ENCODE peak calls at places on chromosomes 16 and 17, in four cellular contexts. L, W, A and T are unnamed samples.

GRCh38 chr16:88926374-88926990 is 50.5 kb downstream of the CBFA2T3 start:
- DNase-seq in L (no peak), W (no peak), A (no peak), T (no peak)

GRCh38 chr17:63497708-63498483 is 21.0 kb downstream of the ACE start:
- DNase-seq in L (no peak), W (peak; percentile 78), A (no peak), T (no peak)

GRCh38 chr16:19885456-19886060 is 910 bp upstream of the GPRC5B start:
- DNase-seq in L (no peak), W (no peak), A (peak; percentile 40), T (no peak)

GRCh38 chr16:11547517-11547916 is 39.2 kb downstream of the LITAF start:
- DNase-seq in L (no peak), W (no peak), A (no peak), T (no peak)

GRCh38 chr17:17516315-17516930 is 20.2 kb upstream of the RASD1 start:
- DNase-seq in L (no peak), W (no peak), A (no peak), T (no peak)

GRCh38 chr17:43721537-43722268 is 36.9 kb downstream of the SOST start:
- DNase-seq in L (no peak), W (no peak), A (no peak), T (peak; percentile 61)

GRCh38 chr17:77028900-77029299 is 111.9 kb upstream of the SEC14L1 start:
- DNase-seq in L (no peak), W (no peak), A (no peak), T (no peak)

GRCh38 chr17:74059471-74059870 is 144.0 kb upstream of the RPL38 start:
- DNase-seq in L (no peak), W (no peak), A (no peak), T (no peak)

GRCh38 chr17:14042411-14042810 is 26.9 kb upstream of the COX10 start:
- DNase-seq in L (no peak), W (no peak), A (no peak), T (no peak)

GRCh38 chr16:47134550-47134949 is 9.2 kb downstream of the NETO2 start:
- DNase-seq in L (no peak), W (no peak), A (no peak), T (no peak)

GRCh38 chr16:88473666-88474534 is 20.8 kb downstream of the ZFPM1 start:
- DNase-seq in L (peak; percentile 61), W (no peak), A (peak; percentile 55), T (no peak)

GRCh38 chr16:54280751-54281150 is 5.8 kb downstream of the IRX3 start:
- DNase-seq in L (no peak), W (no peak), A (no peak), T (peak; percentile 22)

DNA sequence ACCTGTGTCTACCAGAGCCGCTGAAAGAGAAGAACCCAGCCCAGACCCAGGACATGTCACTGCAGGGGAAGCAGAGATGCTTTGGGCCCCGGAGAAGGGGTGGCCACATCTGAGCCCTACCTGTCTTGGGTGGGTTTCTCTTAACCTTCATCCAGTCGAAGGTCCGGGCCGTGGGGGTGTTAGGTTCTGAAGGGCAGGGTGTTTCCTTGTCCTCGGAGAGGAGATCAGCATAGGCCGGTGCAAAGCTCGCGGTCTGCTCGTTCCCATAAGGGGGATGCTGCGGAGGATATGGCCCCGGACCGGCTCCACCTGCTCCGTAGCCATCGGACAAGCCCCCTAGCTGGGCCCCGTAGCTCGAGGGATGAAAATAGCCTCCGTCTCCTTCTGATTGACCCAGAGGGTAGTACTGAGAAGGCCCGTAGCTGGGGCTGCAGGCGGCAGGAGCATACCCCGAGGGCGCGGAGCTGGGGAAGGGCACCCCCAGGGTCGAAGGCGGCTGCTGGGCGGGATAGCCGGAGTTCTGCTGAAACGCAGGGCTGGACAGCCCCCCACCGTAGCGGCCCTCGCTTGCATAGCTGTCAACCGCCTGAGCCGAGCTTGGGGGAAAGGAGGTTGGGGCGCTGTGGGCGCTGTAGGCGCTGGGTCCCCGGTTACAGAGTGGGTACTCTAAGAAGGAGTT is 464 bp downstream of the HOXB1 start:
- DNase-seq in L (no peak), W (no peak), A (no peak), T (no peak)
- TF ChIP-seq CTCF in L (no peak), W (no peak), A (no peak), T (no peak)

GRCh38 chr16:15887283-15887682 is 1.1 kb downstream of the CEP20 start:
- DNase-seq in L (no peak), W (no peak), A (no peak), T (no peak)

GRCh38 chr16:15891508-15891907 is 3.1 kb upstream of the CEP20 start:
- DNase-seq in L (no peak), W (no peak), A (no peak), T (no peak)

GRCh38 chr16:15885560-15886001 is 2.8 kb downstream of the CEP20 start:
- DNase-seq in L (no peak), W (no peak), A (no peak), T (no peak)

GRCh38 chr16:15886078-15886477 is 2.3 kb downstream of the CEP20 start:
- DNase-seq in L (no peak), W (no peak), A (no peak), T (no peak)

GRCh38 chr16:15888072-15888976 is at the start of gene CEP20:
- DNase-seq in L (peak; percentile 100), W (peak; percentile 98), A (peak; percentile 99), T (peak; percentile 98)
- TF ChIP-seq CTCF in L (peak; percentile 50), W (no peak), A (peak; percentile 18), T (no peak)

GRCh38 chr17:58985265-58985810 is 121.3 kb downstream of the TRIM37 start:
- DNase-seq in L (no peak), W (no peak), A (no peak), T (no peak)

GRCh38 chr17:58986005-58986404 is 120.7 kb downstream of the TRIM37 start:
- DNase-seq in L (no peak), W (no peak), A (no peak), T (no peak)

DNA sequence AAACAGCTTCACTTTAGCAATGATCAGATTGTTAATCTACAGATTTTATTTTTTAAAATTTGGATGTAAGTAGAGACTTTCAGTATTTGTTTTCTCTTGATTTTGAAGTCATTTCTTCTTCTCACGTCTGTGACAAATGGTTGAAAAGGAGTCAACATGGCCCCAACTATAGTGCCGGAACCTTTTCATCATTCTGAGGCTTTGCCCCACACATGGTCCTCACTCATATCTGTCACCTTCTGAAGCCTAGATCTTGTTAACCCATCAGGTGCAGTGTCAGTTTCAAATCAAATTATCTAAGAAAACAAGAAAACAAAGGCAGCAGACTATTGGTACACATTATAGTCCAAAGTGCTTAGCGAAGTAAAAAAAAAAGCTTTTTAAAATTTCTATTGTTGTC is 124.1 kb downstream of the TRIM37 start:
- DNase-seq in L (no peak), W (no peak), A (no peak), T (no peak)
- TF ChIP-seq CTCF in L (no peak), W (no peak), A (no peak), T (no peak)

GRCh38 chr16:67264277-67264676 is 15.1 kb upstream of the PLEKHG4 start:
- DNase-seq in L (peak; percentile 15), W (no peak), A (no peak), T (no peak)
- TF ChIP-seq CTCF in L (no peak), W (peak; percentile 24), A (peak; percentile 27), T (no peak)

GRCh38 chr17:81309859-81310839 is 15.0 kb upstream of the SLC38A10 start:
- DNase-seq in L (no peak), W (peak; percentile 90), A (no peak), T (no peak)
- TF ChIP-seq CTCF in L (no peak), W (no peak), A (no peak), T (no peak)

DNA sequence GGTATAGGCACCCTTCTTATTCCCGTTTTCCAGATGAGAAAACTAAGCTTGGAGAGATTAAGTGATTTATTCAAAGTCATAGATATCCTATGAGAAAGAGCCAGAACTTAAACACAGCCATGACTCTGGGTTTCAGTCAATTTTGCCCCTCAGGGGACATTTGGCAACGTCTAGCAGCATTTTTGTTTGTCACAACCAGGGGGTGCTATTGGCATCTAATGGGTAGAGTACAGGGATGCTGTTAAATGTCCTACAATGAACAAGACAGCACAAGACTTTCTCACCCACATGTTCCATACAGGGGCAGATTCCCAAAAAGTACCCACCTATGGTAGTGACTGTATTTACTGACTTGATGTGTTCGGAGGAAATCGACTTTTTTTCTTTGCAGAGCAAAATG is 4.8 kb upstream of the SHISA9 start:
- DNase-seq in L (no peak), W (peak; percentile 27), A (peak; percentile 18), T (peak; percentile 48)
- TF ChIP-seq CTCF in L (peak; percentile 15), W (peak; percentile 50), A (peak; percentile 46), T (peak; percentile 66)

DNA sequence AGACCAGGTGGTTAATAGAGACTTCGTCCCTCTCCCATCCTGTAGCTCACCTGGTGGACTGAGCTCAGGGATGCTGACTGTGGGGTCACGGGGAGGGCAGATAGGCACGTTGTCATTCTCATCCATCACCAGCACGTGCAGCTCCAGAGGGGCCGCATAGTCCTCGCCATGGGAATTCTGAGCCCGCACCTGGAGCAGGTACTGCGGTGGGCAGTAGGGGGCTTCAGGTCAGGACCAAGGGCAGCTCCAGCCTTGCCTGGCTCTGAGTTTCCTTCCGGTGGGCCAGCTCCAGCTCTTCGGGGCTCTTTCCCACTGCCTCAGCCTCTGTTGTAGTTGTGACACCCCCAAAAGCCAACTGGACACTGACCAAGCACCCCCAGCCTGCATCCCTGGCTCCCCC is 5.6 kb downstream of the CDH16 start:
- DNase-seq in L (no peak), W (no peak), A (no peak), T (no peak)
- TF ChIP-seq CTCF in L (no peak), W (no peak), A (no peak), T (no peak)

GRCh38 chr16:559021-559380 is 1.2 kb upstream of the PRR35 start:
- DNase-seq in L (no peak), W (no peak), A (no peak), T (no peak)

GRCh38 chr16:558298-559020 is 1.7 kb upstream of the PRR35 start:
- DNase-seq in L (no peak), W (no peak), A (no peak), T (no peak)

GRCh38 chr16:560701-561412 is 663 bp downstream of the PRR35 start:
- DNase-seq in L (no peak), W (peak; percentile 60), A (no peak), T (no peak)

GRCh38 chr16:560221-560700 is at the start of gene PRR35:
- DNase-seq in L (no peak), W (peak; percentile 64), A (no peak), T (no peak)

DNA sequence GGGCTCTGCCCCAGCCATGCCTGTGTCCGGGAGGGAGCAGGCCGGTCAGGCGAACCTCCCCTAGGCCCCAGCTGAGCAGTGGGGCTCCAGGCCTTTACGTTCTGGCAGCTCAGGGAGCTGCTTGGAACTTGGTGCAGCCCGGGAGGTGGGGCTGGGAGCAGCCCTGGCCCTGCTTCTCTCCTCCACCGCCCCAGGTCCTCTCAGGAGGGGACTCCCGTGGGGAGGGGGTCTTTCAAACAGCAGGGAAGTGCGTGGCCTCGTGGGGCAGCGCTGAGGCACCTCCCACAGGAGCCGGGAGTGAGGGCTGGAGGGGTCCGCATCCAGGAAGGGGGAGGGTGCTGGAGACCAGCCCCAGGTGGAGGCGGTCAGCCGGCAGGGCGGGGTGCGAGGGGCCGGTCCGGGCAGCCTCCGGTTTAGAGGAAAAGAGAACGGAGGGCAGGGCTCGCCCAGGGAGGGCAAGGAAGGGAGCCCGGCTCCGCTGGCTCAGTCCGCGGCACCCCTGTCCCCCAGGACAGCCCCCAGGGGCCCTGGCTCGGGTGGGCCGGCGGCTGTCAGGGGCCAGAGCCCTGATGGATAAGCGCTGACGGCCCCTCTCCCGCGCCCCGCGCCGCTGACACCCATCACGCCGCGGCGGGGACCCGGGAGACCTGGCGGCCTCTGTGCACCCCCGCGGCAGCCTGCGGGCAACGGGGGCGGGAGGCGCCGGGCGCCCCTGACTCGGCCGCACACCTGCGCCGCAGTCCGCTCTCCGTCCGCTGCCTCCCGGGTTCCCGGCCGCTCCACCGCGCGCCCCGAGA is 585 bp upstream of the PRR35 start:
- DNase-seq in L (no peak), W (peak; percentile 76), A (no peak), T (no peak)
- TF ChIP-seq CTCF in L (no peak), W (peak; percentile 14), A (no peak), T (no peak)

GRCh38 chr17:46915596-46915995 is 7.4 kb upstream of the GOSR2 start:
- DNase-seq in L (no peak), W (no peak), A (no peak), T (no peak)
- TF ChIP-seq CTCF in L (no peak), W (no peak), A (no peak), T (no peak)